ENCODE peak calls at places on chromosomes 11 and 22, in nine cellular contexts. G is Right ventricle myocardium superior; J is T-cell; A is GDM1; E is SK-N-SH; Q is HTR-8/SVneo; K is Caco-2; N is endothelial cell of umbilical vein; W is stimulated activated CD8-positive, alpha-beta memory T cell treated with anti-CD3 and anti-CD28 coated beads, Interleukin-7, amount 100 ng/mL, for 24 hours. T is an unnamed sample.

GRCh38 chr11:46868912-46869311 is 22.8 kb upstream of the CKAP5 start:
- DNase-seq in G (no peak), J (no peak), A (no peak), E (no peak), Q (no peak), K (no peak), N (no peak), W (no peak), T (no peak)

GRCh38 chr11:88039512-88040496 is 135.4 kb downstream of the RAB38 start:
- DNase-seq in G (no peak), J (no peak), A (no peak), E (no peak), Q (no peak), K (no peak), N (no peak), W (no peak), T (no peak)

GRCh38 chr11:65927904-65928397 is 8.7 kb downstream of the DRAP1 start:
- DNase-seq in G (no peak), J (peak), A (peak), E (no peak), Q (no peak), K (no peak), N (no peak), W (peak), T (no peak)

GRCh38 chr11:1869427-1870325 is 16.8 kb downstream of the LSP1 start:
- DNase-seq in G (peak), J (no peak), A (no peak), E (no peak), Q (no peak), K (peak), N (no peak), W (no peak), T (peak)

GRCh38 chr22:19664951-19665783 is 49.1 kb upstream of the SEPTIN5 start:
- DNase-seq in G (no peak), J (no peak), A (no peak), E (no peak), Q (no peak), K (no peak), N (no peak), W (no peak), T (no peak)

GRCh38 chr11:57598831-57599155 is 1.3 kb downstream of the SERPING1 start:
- DNase-seq in G (no peak), J (no peak), A (no peak), E (no peak), Q (no peak), K (no peak), N (no peak), W (no peak), T (no peak)

GRCh38 chr11:125262825-125263218 is 98.3 kb downstream of the PKNOX2 start:
- DNase-seq in G (no peak), J (no peak), A (no peak), E (no peak), Q (no peak), K (no peak), N (no peak), W (no peak), T (no peak)

GRCh38 chr11:17352925-17353227 is 1.3 kb downstream of the NCR3LG1 start:
- DNase-seq in G (peak), J (no peak), A (no peak), E (peak), Q (peak), K (peak), N (no peak), W (no peak), T (peak)

GRCh38 chr11:72625746-72626636 is 48.2 kb downstream of the PDE2A start:
- DNase-seq in G (peak), J (no peak), A (no peak), E (peak), Q (no peak), K (peak), N (peak), W (no peak), T (no peak)

GRCh38 chr11:130886704-130887103 is 29.6 kb downstream of the SNX19 start:
- DNase-seq in G (no peak), J (no peak), A (no peak), E (no peak), Q (no peak), K (no peak), N (peak), W (no peak), T (no peak)

T was measured in SK-N-DZ.